ENCODE peak calls at places on chromosomes 11 and 22, in four cellular contexts. B, L, G and Q are unnamed samples.

GRCh38 chr11:36009469-36009868 is 65.6 kb downstream of the LDLRAD3 start:
- DNase-seq in G (no peak), B (no peak), L (no peak), Q (no peak)

GRCh38 chr11:12746593-12747097 is 72.4 kb downstream of the TEAD1 start:
- DNase-seq in B (peak), L (peak), G (peak), Q (peak)

GRCh38 chr11:117076941-117077659 is 21.1 kb downstream of the SIK3 start:
- DNase-seq in B (no peak), L (no peak), G (peak), Q (no peak)

GRCh38 chr22:45818130-45819085 is 146.8 kb downstream of the ATXN10 start:
- DNase-seq in L (no peak), G (peak), B (no peak), Q (no peak)

GRCh38 chr11:71488086-71488967 is 35.3 kb downstream of the NADSYN1 start:
- DNase-seq in B (peak), G (no peak), L (peak), Q (no peak)

GRCh38 chr11:64727131-64727530 is 4.1 kb upstream of the NRXN2 start:
- DNase-seq in B (no peak), G (no peak), L (no peak), Q (no peak)

GRCh38 chr11:64207247-64208085 is 945 bp downstream of the FERMT3 start:
- DNase-seq in G (no peak), L (no peak), B (peak), Q (no peak)

GRCh38 chr11:64753380-64754123 is 6.2 kb downstream of the PYGM start:
- DNase-seq in B (peak), G (no peak), L (no peak), Q (peak)

GRCh38 chr22:18970180-18970947 is 34.3 kb upstream of the PRODH start:
- DNase-seq in G (no peak), L (peak), B (peak), Q (peak)

GRCh38 chr11:18379201-18379600 is 15.2 kb upstream of the LDHA start:
- DNase-seq in G (no peak), B (no peak), L (no peak), Q (no peak)

GRCh38 chr11:122803306-122803705 is 35.0 kb upstream of the CRTAM start:
- DNase-seq in L (no peak), B (no peak), G (no peak), Q (no peak)

GRCh38 chr11:47641585-47642098 is 717 bp downstream of the MTCH2 start:
- DNase-seq in B (no peak), L (no peak), G (no peak), Q (no peak)

GRCh38 chr11:128716231-128716630 is 22.4 kb downstream of the FLI1 start:
- DNase-seq in L (no peak), B (no peak), G (no peak), Q (no peak)

GRCh38 chr11:125069008-125069407 is 5.9 kb downstream of the SLC37A2 start:
- DNase-seq in L (no peak), G (no peak), B (no peak), Q (no peak)

GRCh38 chr11:16997624-16998023 is 16.6 kb downstream of the PLEKHA7 start:
- DNase-seq in G (peak), L (no peak), B (no peak), Q (no peak)

GRCh38 chr11:47488111-47488510 is 39.2 kb upstream of the RAPSN start:
- DNase-seq in B (no peak), L (no peak), G (peak), Q (no peak)

GRCh38 chr11:12453243-12453642 is 75.9 kb downstream of the PARVA start:
- DNase-seq in G (no peak), L (no peak), B (no peak), Q (no peak)

GRCh38 chr11:130223291-130223971 is 63.8 kb downstream of the ST14 start:
- DNase-seq in L (no peak), B (no peak), G (no peak), Q (no peak)

GRCh38 chr11:72643547-72643946 is 30.7 kb downstream of the PDE2A start:
- DNase-seq in L (peak), B (no peak), G (no peak), Q (no peak)

GRCh38 chr22:50729391-50730012 is 8.5 kb upstream of the ACR start:
- DNase-seq in G (no peak), L (no peak), B (no peak), Q (peak)

GRCh38 chr22:19448739-19449421 is 1.4 kb upstream of the C22orf39 start:
- DNase-seq in B (no peak), G (no peak), L (no peak), Q (no peak)

GRCh38 chr22:42080287-42080686 is 787 bp downstream of the SMDT1 start:
- DNase-seq in G (no peak), B (no peak), L (peak), Q (no peak)

GRCh38 chr11:110850846-110851245 is 138.6 kb upstream of the ARHGAP20 start:
- DNase-seq in B (no peak), L (no peak), G (no peak), Q (no peak)

GRCh38 chr11:60852639-60853468 is 2.9 kb downstream of the PTGDR2 start:
- DNase-seq in B (no peak), L (no peak), G (no peak), Q (peak)

GRCh38 chr11:2929511-2929879 is 275 bp upstream of the PHLDA2 start:
- DNase-seq in L (peak), B (peak), G (no peak), Q (peak)

GRCh38 chr11:17221968-17222367 is 14.2 kb upstream of the PIK3C2A start:
- DNase-seq in L (no peak), B (no peak), G (no peak), Q (no peak)

DNA sequence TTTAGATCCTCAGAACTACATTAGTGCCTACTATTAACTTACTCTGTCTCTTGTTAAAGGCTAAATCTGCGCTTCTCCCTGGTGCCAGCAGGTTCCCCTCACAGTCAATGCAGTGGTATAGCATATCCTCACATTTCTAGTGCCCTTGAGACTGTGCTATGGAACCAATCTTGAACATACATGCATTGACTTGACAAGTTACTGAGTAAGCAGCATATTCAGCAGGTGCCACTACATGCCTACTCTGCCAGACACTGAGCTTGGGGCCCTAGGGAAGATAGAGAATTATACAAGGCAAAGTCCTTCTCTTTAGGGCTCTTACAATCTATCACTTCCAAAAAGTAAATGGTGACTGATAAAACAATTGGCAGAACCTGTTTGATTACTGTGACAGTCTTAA is 3.2 kb downstream of the FUT4 start:
- DNase-seq in B (no peak), L (no peak), G (no peak), Q (no peak)
- TF ChIP-seq USF2 in B (no peak), L (no peak), G (no peak), Q (no peak)

GRCh38 chr11:109320595-109320994 is 101.4 kb upstream of the C11orf87 start:
- DNase-seq in L (peak), B (no peak), G (no peak), Q (no peak)
- TF ChIP-seq NR3C1 in L (no peak), B (no peak), G (no peak), Q (no peak)

GRCh38 chr11:66327171-66328035 is 8.8 kb downstream of the RIN1 start:
- DNase-seq in B (no peak), G (no peak), L (no peak), Q (no peak)

GRCh38 chr11:66329165-66329673 is 7.0 kb downstream of the RIN1 start:
- DNase-seq in B (no peak), L (no peak), G (no peak), Q (no peak)

GRCh38 chr11:66326261-66327111 is 9.6 kb upstream of the CD248 start:
- DNase-seq in L (no peak), G (no peak), B (no peak), Q (no peak)

GRCh38 chr11:66328307-66329144 is 7.7 kb downstream of the RIN1 start:
- DNase-seq in L (peak), G (peak), B (peak), Q (peak)

GRCh38 chr11:66328036-66328306 is 8.3 kb downstream of the RIN1 start:
- DNase-seq in L (no peak), B (no peak), G (no peak), Q (no peak)
- TF ChIP-seq USF2 in L (no peak), B (no peak), G (no peak), Q (no peak)

GRCh38 chr22:30876221-30876751 is 92.3 kb downstream of the MORC2 start:
- DNase-seq in B (no peak), G (no peak), L (no peak), Q (peak)
- TF ChIP-seq NR3C1 in B (no peak), G (no peak), L (no peak), Q (no peak)

GRCh38 chr11:41534861-41535260 is 75.4 kb upstream of the LRRC4C start:
- DNase-seq in G (no peak), B (no peak), L (no peak), Q (no peak)
- TF ChIP-seq USF2 in G (no peak), B (no peak), L (no peak), Q (no peak)

DNA sequence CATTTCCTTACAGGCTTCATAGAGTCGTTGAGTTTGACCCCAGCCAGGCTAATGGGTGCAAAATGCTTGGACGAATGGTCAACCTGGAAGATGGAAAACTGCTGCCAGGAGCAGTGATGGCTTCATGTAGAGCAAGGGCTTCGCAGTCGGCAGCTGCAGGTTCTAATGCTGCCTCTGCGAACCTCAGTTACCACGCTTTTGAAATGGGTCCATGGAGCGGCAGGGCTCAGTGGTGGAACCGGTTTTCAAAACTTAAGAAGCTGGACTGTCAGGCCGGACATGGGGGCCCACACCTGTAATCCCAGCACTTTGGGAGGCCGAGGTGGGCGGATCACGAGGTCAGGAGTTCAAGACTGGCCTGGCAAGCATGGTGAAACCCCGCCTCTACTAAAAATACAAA is 55.9 kb upstream of the PRR5 start:
- DNase-seq in B (no peak), L (no peak), G (no peak), Q (no peak)
- TF ChIP-seq NR3C1 in B (no peak), L (no peak), G (no peak), Q (no peak)

DNA sequence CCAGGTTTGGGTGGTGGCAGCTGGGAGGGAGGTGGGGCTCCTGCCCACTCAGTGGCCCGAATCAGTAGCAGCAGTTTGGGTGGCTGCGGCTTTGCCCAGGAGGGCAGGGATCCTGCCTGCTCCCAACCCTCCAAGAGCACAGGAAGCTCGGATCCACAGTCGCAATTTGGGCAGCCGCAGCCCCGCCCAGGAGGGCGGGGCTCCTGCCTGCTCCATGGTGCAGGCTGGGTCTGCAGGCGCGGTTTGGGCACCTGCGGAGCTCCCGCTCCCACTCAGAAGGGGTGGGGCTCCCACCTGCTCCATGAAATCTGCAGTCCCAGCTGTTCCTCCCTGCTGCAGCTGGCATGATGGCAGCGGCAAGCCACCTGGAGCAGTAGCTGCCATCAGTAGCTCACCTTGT is 38.1 kb upstream of the CALCB start:
- DNase-seq in G (no peak), B (peak), L (no peak), Q (peak)
- TF ChIP-seq USF2 in G (no peak), B (no peak), L (no peak), Q (no peak)

GRCh38 chr22:22940961-22941605 is 53.5 kb downstream of the IGLL5 start:
- DNase-seq in G (no peak), B (no peak), L (no peak), Q (peak)
- TF ChIP-seq NR3C1 in G (no peak), B (no peak), L (no peak), Q (no peak)

GRCh38 chr11:121723261-121723741 is 270.5 kb upstream of the SORL1-AS1 start:
- DNase-seq in B (no peak), G (no peak), L (no peak), Q (peak)

GRCh38 chr11:121721448-121721847 is 268.7 kb upstream of the SORL1-AS1 start:
- DNase-seq in L (no peak), B (no peak), G (no peak), Q (no peak)

GRCh38 chr11:121727942-121728341 is 275.2 kb upstream of the SORL1-AS1 start:
- DNase-seq in B (no peak), L (no peak), G (no peak), Q (no peak)

GRCh38 chr11:121721961-121722360 is 269.2 kb upstream of the SORL1-AS1 start:
- DNase-seq in G (no peak), L (no peak), B (no peak), Q (no peak)

GRCh38 chr11:121722431-121723256 is 269.9 kb upstream of the SORL1-AS1 start:
- DNase-seq in G (peak), L (no peak), B (no peak), Q (peak)
- TF ChIP-seq USF2 in G (peak), L (no peak), B (no peak), Q (peak)